ENCODE peak calls at places on chromosomes 16 and 17, in five cellular contexts. One of them, this sample, is unnamed. For H3K4me1, the result is how much of the 10 kb centered on the place peaks cover.

GRCh38 chr17:10226930-10227695 is 28.7 kb upstream of the GAS7 start:
- DNase-seq in tibial artery: peak
- DNase-seq in cardiac muscle cell: peak
- DNase-seq in stomach: peak
- DNase-seq in lung: peak
- DNase-seq in this sample: peak

GRCh38 chr16:86215233-86215978 is 294.9 kb upstream of the FOXF1 start:
- DNase-seq in stomach: no peak
- DNase-seq in cardiac muscle cell: no peak
- DNase-seq in tibial artery: no peak
- DNase-seq in lung: no peak
- DNase-seq in this sample: no peak

GRCh38 chr16:54931757-54932660 is 1.3 kb downstream of the IRX5 start:
- DNase-seq in cardiac muscle cell: peak
- DNase-seq in tibial artery: no peak
- DNase-seq in stomach: no peak
- DNase-seq in lung: no peak
- DNase-seq in this sample: no peak

GRCh38 chr17:77375108-77375507 is 234.3 kb downstream of the SEC14L1 start:
- DNase-seq in stomach: peak
- DNase-seq in cardiac muscle cell: no peak
- DNase-seq in tibial artery: no peak
- DNase-seq in lung: peak
- DNase-seq in this sample: no peak

GRCh38 chr17:19333132-19333440 is 29.4 kb downstream of the B9D1 start:
- DNase-seq in lung: no peak
- DNase-seq in cardiac muscle cell: no peak
- DNase-seq in tibial artery: no peak
- DNase-seq in stomach: peak
- DNase-seq in this sample: no peak

GRCh38 chr16:88681084-88681680 is 5.1 kb downstream of the SNAI3 start:
- DNase-seq in tibial artery: no peak
- DNase-seq in cardiac muscle cell: no peak
- DNase-seq in lung: no peak
- DNase-seq in stomach: peak
- DNase-seq in this sample: no peak

GRCh38 chr16:20920091-20920490 is 19.5 kb downstream of the LYRM1 start:
- DNase-seq in tibial artery: no peak
- DNase-seq in stomach: no peak
- DNase-seq in cardiac muscle cell: peak
- DNase-seq in lung: no peak
- DNase-seq in this sample: no peak

GRCh38 chr16:28193530-28194423 is 18.0 kb downstream of the XPO6 start:
- DNase-seq in tibial artery: no peak
- DNase-seq in stomach: no peak
- DNase-seq in cardiac muscle cell: no peak
- DNase-seq in lung: no peak
- DNase-seq in this sample: peak

GRCh38 chr17:80957461-80957941 is 34.1 kb upstream of the CHMP6 start:
- DNase-seq in stomach: no peak
- DNase-seq in lung: no peak
- DNase-seq in tibial artery: peak
- DNase-seq in cardiac muscle cell: no peak
- DNase-seq in this sample: peak

GRCh38 chr17:9432867-9433495 is 142.6 kb downstream of the STX8 start:
- DNase-seq in cardiac muscle cell: no peak
- DNase-seq in lung: no peak
- DNase-seq in tibial artery: no peak
- DNase-seq in stomach: no peak
- DNase-seq in this sample: no peak

GRCh38 chr17:7438050-7438614 is 1.2 kb upstream of the FGF11 start:
- DNase-seq in cardiac muscle cell: peak
- DNase-seq in lung: peak
- DNase-seq in tibial artery: peak
- DNase-seq in stomach: peak
- DNase-seq in this sample: peak

GRCh38 chr17:49497147-49498036 is 2.3 kb downstream of the NGFR start:
- DNase-seq in tibial artery: peak
- DNase-seq in lung: no peak
- DNase-seq in stomach: no peak
- DNase-seq in cardiac muscle cell: peak
- DNase-seq in this sample: no peak

GRCh38 chr17:63987616-63988478 is 10.3 kb upstream of the PRR29 start:
- DNase-seq in lung: no peak
- DNase-seq in tibial artery: no peak
- DNase-seq in stomach: no peak
- DNase-seq in cardiac muscle cell: no peak
- DNase-seq in this sample: no peak

GRCh38 chr17:58402047-58402446 is 15.3 kb downstream of the RNF43 start:
- DNase-seq in tibial artery: no peak
- DNase-seq in stomach: no peak
- DNase-seq in lung: no peak
- DNase-seq in cardiac muscle cell: no peak
- DNase-seq in this sample: no peak

GRCh38 chr16:88780100-88781062 is 4.6 kb downstream of the PIEZO1 start:
- DNase-seq in cardiac muscle cell: no peak
- DNase-seq in stomach: no peak
- DNase-seq in tibial artery: no peak
- DNase-seq in lung: no peak
- DNase-seq in this sample: no peak

DNA sequence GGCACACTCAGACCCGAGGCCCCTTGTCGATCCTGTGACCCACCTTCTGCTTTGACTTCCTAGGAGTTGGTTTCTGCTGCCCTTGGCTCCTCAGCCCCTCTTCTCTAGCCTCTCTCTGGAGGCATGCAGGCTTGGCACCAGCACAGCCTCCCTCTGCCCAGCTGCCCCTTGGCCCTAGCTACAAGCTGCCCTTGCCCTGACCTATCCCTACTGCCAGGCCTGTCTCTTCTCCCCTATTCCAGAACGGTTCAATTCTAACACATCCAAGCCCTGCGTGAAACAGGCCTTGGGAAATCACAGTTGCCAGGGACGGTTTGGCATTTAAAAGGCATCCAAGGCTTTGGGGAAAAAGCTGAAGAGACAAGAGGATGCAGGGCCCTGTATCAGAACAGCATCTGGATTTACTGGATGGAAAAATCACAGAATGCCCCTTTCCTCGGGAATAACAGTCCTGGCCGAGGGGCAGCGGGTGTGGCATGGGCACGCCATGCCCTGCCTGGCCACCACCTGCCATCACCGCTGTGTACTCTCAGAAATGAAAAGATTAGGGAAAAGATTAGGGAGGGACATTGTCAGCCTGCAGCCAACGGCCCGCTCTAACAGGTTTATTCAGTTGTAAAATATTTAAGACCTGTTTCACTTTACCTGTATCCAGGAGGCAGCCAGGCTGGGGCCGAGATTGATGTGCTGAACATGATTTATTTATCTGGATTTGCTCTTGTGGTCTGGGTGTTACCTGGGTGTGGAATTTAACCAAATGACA is 15.8 kb downstream of the RAI1 start:
- DNase-seq in lung: no peak
- DNase-seq in cardiac muscle cell: no peak
- DNase-seq in stomach: peak
- DNase-seq in tibial artery: no peak
- DNase-seq in this sample: no peak
- H3K4me1 ChIP-seq in lung: under half
- H3K4me1 ChIP-seq in cardiac muscle cell: under half
- H3K4me1 ChIP-seq in stomach: half or more
- H3K4me1 ChIP-seq in tibial artery: half or more
- H3K4me1 ChIP-seq in this sample: under half

GRCh38 chr17:2705888-2706795 is 5.4 kb downstream of the CLUH start:
- DNase-seq in stomach: no peak
- DNase-seq in cardiac muscle cell: no peak
- DNase-seq in lung: no peak
- DNase-seq in tibial artery: no peak
- DNase-seq in this sample: no peak

GRCh38 chr17:2704031-2704889 is 7.3 kb downstream of the CLUH start:
- DNase-seq in lung: no peak
- DNase-seq in tibial artery: no peak
- DNase-seq in stomach: no peak
- DNase-seq in cardiac muscle cell: no peak
- DNase-seq in this sample: no peak

GRCh38 chr17:2704890-2705248 is 6.7 kb downstream of the CLUH start:
- DNase-seq in tibial artery: no peak
- DNase-seq in cardiac muscle cell: no peak
- DNase-seq in stomach: no peak
- DNase-seq in lung: no peak
- DNase-seq in this sample: no peak

GRCh38 chr17:2703606-2704005 is 8.0 kb downstream of the CLUH start:
- DNase-seq in stomach: no peak
- DNase-seq in cardiac muscle cell: no peak
- DNase-seq in lung: no peak
- DNase-seq in tibial artery: no peak
- DNase-seq in this sample: no peak

DNA sequence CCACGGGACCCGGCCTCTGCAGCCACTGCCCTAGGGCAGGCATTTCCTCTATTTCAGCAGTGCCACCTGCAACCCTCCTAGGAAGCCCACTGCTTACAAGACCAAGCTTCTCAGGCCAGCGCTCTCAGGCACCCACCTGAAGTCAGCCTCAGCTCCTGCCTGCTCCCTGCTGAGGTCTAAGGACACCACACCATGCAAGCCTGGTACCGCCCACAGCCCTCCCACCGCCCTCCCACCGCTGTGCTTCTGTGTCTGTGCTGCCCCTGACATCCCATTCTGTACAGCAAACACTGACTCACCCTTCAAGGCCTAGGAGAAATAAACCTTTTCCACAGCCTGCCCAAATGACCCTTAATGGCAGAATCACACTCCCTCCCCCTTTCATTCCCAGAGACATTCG is 6.3 kb downstream of the CLUH start:
- DNase-seq in lung: no peak
- DNase-seq in tibial artery: no peak
- DNase-seq in stomach: no peak
- DNase-seq in cardiac muscle cell: no peak
- DNase-seq in this sample: no peak
- H3K4me3 ChIP-seq in lung: no peak
- H3K4me3 ChIP-seq in tibial artery: no peak
- H3K4me3 ChIP-seq in stomach: no peak
- H3K4me3 ChIP-seq in cardiac muscle cell: no peak
- H3K4me3 ChIP-seq in this sample: no peak

GRCh38 chr16:50604065-50604418 is 55.8 kb downstream of the NKD1 start:
- DNase-seq in lung: no peak
- DNase-seq in cardiac muscle cell: no peak
- DNase-seq in tibial artery: no peak
- DNase-seq in stomach: no peak
- DNase-seq in this sample: no peak
- H3K27ac ChIP-seq in lung: no peak
- H3K27ac ChIP-seq in cardiac muscle cell: no peak
- H3K27ac ChIP-seq in tibial artery: peak
- H3K27ac ChIP-seq in stomach: no peak
- H3K27ac ChIP-seq in this sample: no peak

GRCh38 chr17:76076100-76076764 is 1.7 kb downstream of the GALR2 start:
- DNase-seq in stomach: no peak
- DNase-seq in cardiac muscle cell: no peak
- DNase-seq in lung: no peak
- DNase-seq in tibial artery: no peak
- DNase-seq in this sample: no peak
- H3K4me1 ChIP-seq in stomach: half or more
- H3K4me1 ChIP-seq in cardiac muscle cell: under half
- H3K4me1 ChIP-seq in lung: under half
- H3K4me1 ChIP-seq in tibial artery: half or more
- H3K4me1 ChIP-seq in this sample: half or more

GRCh38 chr16:58026705-58027340 is 1.3 kb downstream of the MMP15 start:
- DNase-seq in tibial artery: no peak
- DNase-seq in cardiac muscle cell: peak
- DNase-seq in stomach: peak
- DNase-seq in lung: no peak
- DNase-seq in this sample: no peak

GRCh38 chr16:58028541-58029070 is 3.1 kb downstream of the MMP15 start:
- DNase-seq in lung: no peak
- DNase-seq in stomach: no peak
- DNase-seq in cardiac muscle cell: no peak
- DNase-seq in tibial artery: no peak
- DNase-seq in this sample: no peak

GRCh38 chr16:58026139-58026704 is 668 bp downstream of the MMP15 start:
- DNase-seq in lung: peak
- DNase-seq in cardiac muscle cell: no peak
- DNase-seq in tibial artery: no peak
- DNase-seq in stomach: peak
- DNase-seq in this sample: no peak

GRCh38 chr16:58028168-58028455 is 2.6 kb downstream of the MMP15 start:
- DNase-seq in lung: no peak
- DNase-seq in stomach: no peak
- DNase-seq in cardiac muscle cell: no peak
- DNase-seq in tibial artery: no peak
- DNase-seq in this sample: no peak

DNA sequence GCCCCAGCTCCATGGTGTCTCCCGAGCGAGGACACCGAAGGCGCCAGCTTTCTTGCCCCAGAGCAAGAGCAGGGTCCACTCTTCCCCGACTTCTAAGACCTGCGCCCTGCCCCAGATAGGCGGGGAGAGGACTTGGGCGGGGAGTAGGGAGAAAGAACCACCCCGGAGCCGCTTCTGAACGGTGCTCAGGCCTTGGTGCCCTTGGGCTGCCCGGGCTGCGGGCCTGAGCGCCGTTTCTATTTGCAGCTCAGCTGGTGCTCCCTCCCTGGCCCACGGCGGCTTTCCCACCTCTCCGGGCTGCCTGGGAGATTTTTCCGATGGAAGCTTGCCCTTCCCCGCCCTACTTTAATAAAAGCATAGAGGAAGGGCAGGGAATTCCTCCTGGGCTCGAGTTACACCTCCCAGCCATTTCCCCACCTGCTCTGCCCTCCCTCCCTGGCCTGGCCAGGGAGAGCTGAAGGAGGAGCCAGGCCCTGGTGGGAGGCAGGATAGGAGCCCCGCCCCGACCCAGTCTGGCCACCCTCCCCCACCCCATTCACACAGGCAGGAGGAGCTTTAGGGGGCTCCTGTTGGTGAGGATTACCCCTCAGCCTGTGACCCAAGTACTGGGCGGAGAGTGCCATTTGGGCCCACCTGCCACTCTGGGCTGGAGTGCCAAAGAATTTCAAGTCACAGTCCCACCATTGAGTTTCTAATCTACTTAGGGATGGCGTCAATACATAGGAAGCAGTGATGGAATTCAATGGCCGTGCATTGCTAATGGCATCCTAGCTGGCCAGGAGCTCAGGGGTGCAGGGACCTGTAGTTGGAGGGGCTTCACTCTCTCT is 2.0 kb downstream of the MMP15 start:
- DNase-seq in cardiac muscle cell: peak
- DNase-seq in tibial artery: no peak
- DNase-seq in stomach: peak
- DNase-seq in lung: peak
- DNase-seq in this sample: no peak
- H3K4me3 ChIP-seq in cardiac muscle cell: peak
- H3K4me3 ChIP-seq in tibial artery: peak
- H3K4me3 ChIP-seq in stomach: peak
- H3K4me3 ChIP-seq in lung: peak
- H3K4me3 ChIP-seq in this sample: no peak

This sample was measured in CD8-positive, alpha-beta memory T cell.